ENCODE peak calls at places on chromosomes 2 and 18, in seven cellular contexts. O, T, N, X, U, C and Q are unnamed samples.

GRCh38 chr2:218266316-218266979 is 3.5 kb downstream of the AAMP start:
- DNase-seq in O (no peak), U (no peak), C (no peak), N (no peak), T (peak), X (no peak), Q (no peak)

GRCh38 chr2:20621366-20622295 is 29.3 kb downstream of the HS1BP3 start:
- DNase-seq in N (no peak), O (no peak), C (no peak), U (no peak), X (peak), T (peak), Q (no peak)

GRCh38 chr18:75915941-75916640 is 488.6 kb upstream of the SMIM21 start:
- DNase-seq in C (no peak), U (peak), T (no peak), N (no peak), X (peak), O (peak), Q (peak)

GRCh38 chr2:57881998-57882884 is 164.4 kb upstream of the VRK2 start:
- DNase-seq in N (no peak), C (no peak), O (no peak), T (no peak), X (no peak), U (no peak), Q (no peak)

GRCh38 chr2:33023732-33024301 is 77.1 kb downstream of the LTBP1 start:
- DNase-seq in N (no peak), O (no peak), U (no peak), X (no peak), C (no peak), T (no peak), Q (no peak)

GRCh38 chr2:10079931-10080535 is at the start of gene CYS1:
- DNase-seq in C (no peak), T (no peak), O (peak), X (no peak), U (peak), N (no peak), Q (no peak)

GRCh38 chr2:164896634-164897033 is 55.0 kb upstream of the COBLL1 start:
- DNase-seq in T (no peak), O (no peak), U (no peak), N (no peak), X (no peak), C (no peak), Q (no peak)

GRCh38 chr2:54983345-54984235 is 66.7 kb downstream of the RTN4 start:
- DNase-seq in N (no peak), U (no peak), T (no peak), C (no peak), O (no peak), X (no peak), Q (no peak)

GRCh38 chr2:1072258-1072657 is 121.6 kb downstream of the SNTG2 start:
- DNase-seq in T (no peak), C (no peak), X (no peak), U (no peak), O (no peak), N (no peak), Q (no peak)

GRCh38 chr2:28620371-28620793 is 124.5 kb downstream of the PLB1 start:
- DNase-seq in X (no peak), T (peak), O (no peak), N (no peak), U (no peak), C (no peak), Q (no peak)

GRCh38 chr2:8193686-8194615 is 487.9 kb upstream of the ID2 start:
- DNase-seq in T (no peak), U (no peak), C (no peak), N (no peak), O (no peak), X (no peak), Q (no peak)

GRCh38 chr2:224147174-224147573 is 108.1 kb upstream of the SERPINE2 start:
- DNase-seq in U (no peak), C (no peak), N (no peak), O (no peak), T (no peak), X (no peak), Q (no peak)

GRCh38 chr2:109438773-109439191 is 175.0 kb downstream of the SEPTIN10 start:
- DNase-seq in O (no peak), C (peak), X (peak), T (peak), U (no peak), N (no peak), Q (peak)

GRCh38 chr2:109438146-109438545 is 175.6 kb downstream of the SEPTIN10 start:
- DNase-seq in T (no peak), C (no peak), N (no peak), U (no peak), X (no peak), O (no peak), Q (no peak)

GRCh38 chr2:109436635-109437225 is 177.0 kb downstream of the SEPTIN10 start:
- DNase-seq in O (no peak), X (no peak), N (no peak), C (no peak), T (peak), U (no peak), Q (no peak)

GRCh38 chr2:109435866-109436634 is 177.7 kb downstream of the SEPTIN10 start:
- DNase-seq in N (no peak), C (no peak), U (no peak), T (peak), O (no peak), X (peak), Q (no peak)

GRCh38 chr2:109437325-109438090 is 176.3 kb downstream of the SEPTIN10 start:
- DNase-seq in X (no peak), T (no peak), C (no peak), N (no peak), U (no peak), O (no peak), Q (no peak)
- H3K27ac ChIP-seq in X (no peak), T (peak), C (no peak), N (no peak), U (no peak), O (no peak), Q (peak)

GRCh38 chr2:159228006-159228655 is 58.4 kb downstream of the WDSUB1 start:
- DNase-seq in U (no peak), N (no peak), T (no peak), X (no peak), C (no peak), O (no peak), Q (no peak)
- H3K27ac ChIP-seq in U (no peak), N (no peak), T (no peak), X (no peak), C (peak), O (no peak), Q (no peak)

GRCh38 chr2:69306897-69307695 is 79.9 kb downstream of the GFPT1 start:
- DNase-seq in T (peak), N (peak), U (peak), X (peak), C (peak), O (peak), Q (peak)
- H3K27ac ChIP-seq in T (peak), N (no peak), U (no peak), X (peak), C (no peak), O (no peak), Q (peak)

DNA sequence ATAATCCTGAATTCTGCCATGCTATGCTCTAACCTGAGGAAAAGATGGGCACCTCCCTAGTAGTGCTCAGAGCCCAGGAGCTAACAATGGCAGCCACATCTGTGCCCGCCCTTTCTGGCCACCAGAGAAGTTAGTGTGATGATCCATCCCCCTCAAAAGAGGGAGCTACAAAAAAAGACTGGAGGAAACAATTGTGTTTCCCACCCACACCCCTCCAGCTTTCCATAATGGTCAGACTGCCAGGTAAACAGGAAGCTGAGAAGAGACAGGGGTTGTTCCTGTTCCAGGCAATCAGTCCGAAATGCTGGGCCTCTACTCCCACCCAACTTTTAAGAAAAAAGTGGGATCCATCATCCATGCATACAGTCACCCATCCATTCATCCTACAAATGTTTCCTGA is 3.2 kb downstream of the TBC1D8 start:
- DNase-seq in O (no peak), X (no peak), C (no peak), U (no peak), T (no peak), N (no peak), Q (no peak)
- H3K27ac ChIP-seq in O (no peak), X (no peak), C (no peak), U (no peak), T (no peak), N (no peak), Q (no peak)

DNA sequence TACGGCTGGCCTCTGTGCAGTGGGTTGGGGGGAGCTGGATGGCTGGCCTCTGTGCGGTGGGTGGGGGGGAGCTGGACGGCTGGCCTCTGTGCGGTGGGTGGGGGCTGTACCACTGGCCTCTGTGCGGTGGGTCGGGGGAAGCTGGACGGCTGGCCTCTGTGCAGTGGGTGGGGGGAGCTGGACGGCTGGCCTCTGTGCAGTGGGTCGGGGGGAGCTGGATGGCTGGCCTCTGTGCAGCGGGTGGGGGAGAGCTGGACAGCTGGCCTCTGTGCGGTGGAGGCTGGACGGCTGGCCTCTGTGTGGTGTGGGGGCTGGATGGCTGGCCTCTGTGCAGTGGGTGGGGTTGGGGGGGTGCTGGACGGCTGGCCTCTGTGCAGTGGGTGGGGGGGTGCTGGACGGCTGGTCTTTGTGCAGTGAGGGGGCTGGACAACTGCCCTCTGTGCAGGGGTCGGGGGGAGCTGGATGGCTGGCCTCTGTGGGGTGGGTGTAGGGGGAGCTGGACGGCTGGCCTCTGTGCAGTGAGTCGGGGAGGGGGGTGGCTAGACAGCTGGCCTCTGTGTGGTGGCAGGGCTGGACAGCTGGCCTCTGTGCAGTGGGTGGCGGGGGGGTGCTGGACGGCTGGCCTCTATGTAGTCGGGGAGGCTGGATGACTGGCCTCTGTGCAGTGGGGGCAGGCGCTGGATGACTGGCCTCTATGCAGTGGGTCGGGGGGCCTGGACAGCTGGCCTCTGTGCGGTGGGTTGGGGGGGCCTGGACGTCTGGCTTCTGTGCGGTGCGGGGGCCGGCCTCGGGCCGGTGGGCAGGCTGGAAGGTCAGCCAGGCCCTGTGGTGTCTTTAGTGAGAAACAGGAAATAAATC is 31.9 kb downstream of the NFATC1 start:
- DNase-seq in N (no peak), O (peak), U (no peak), T (no peak), X (no peak), C (no peak), Q (no peak)
- H3K27ac ChIP-seq in N (no peak), O (no peak), U (no peak), T (no peak), X (no peak), C (no peak), Q (no peak)

GRCh38 chr18:48835745-48836191 is 115.0 kb downstream of the SMAD7 start:
- DNase-seq in C (no peak), T (peak), U (no peak), X (no peak), N (no peak), O (no peak), Q (no peak)

GRCh38 chr18:48834421-48835011 is 116.2 kb downstream of the SMAD7 start:
- DNase-seq in N (peak), T (peak), C (no peak), U (peak), X (peak), O (no peak), Q (peak)

GRCh38 chr18:48835119-48835518 is 115.6 kb downstream of the SMAD7 start:
- DNase-seq in N (no peak), X (peak), T (peak), C (no peak), O (no peak), U (no peak), Q (no peak)

GRCh38 chr18:48832961-48833700 is 117.6 kb downstream of the SMAD7 start:
- DNase-seq in U (peak), O (peak), T (peak), C (no peak), N (peak), X (peak), Q (peak)

DNA sequence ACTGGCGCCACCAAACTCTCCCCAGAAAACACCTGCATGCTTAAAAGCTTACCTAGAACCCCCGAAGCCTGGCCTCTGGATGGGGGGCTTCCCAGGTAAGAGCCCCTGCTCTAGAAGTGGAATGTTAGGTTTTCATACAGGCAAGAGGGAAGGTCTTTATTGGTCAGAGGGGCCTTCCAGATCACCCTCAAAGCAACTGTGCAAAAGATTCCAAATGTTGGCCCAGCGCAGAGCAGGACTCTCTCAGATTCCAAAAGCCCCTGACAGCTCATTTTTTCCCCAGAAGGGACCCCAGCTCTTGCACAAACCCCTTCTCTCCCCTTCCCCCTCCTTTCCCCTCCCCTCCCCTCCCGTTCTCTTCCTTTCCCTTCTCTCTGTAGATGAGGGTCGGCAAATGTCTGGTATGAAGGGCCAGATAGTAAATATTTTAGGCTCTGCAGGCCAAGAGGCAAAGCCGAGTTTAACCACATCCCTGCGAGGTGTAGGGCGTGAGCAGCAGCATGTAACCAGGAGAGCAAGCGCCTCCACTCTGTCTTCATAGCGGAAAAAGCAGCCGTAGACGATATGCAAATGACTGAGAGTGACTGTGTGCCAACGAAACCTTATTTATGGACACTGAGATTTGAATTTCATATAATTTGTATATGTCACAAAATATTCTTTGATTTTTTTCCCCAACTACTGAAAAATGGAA is 116.9 kb downstream of the SMAD7 start:
- DNase-seq in X (peak), C (no peak), N (no peak), O (no peak), T (peak), U (peak), Q (no peak)
- H3K27ac ChIP-seq in X (no peak), C (no peak), N (no peak), O (no peak), T (no peak), U (peak), Q (no peak)

GRCh38 chr2:183035298-183035953 is 2.8 kb downstream of the NCKAP1 start:
- DNase-seq in N (no peak), X (no peak), T (no peak), C (no peak), O (no peak), U (no peak), Q (no peak)
- H3K27ac ChIP-seq in N (no peak), X (no peak), T (no peak), C (no peak), O (no peak), U (peak), Q (no peak)